ENCODE peak calls at places on chromosomes 3 and 15, in seven cellular contexts. One of them, this sample, is unnamed.

GRCh38 chr3:172256101-172256687 is 192.1 kb downstream of the GHSR start:
- DNase-seq in nephron progenitor cell: no peak
- DNase-seq in endothelial cell: no peak
- DNase-seq in CD4-positive, alpha-beta T cell: no peak
- DNase-seq in RWPE2: no peak
- DNase-seq in uterus: peak; percentile 65
- DNase-seq in heart left ventricle: peak; percentile 35
- DNase-seq in this sample: no peak

GRCh38 chr15:49627407-49627877 is 6.6 kb downstream of the DTWD1 start:
- DNase-seq in endothelial cell: no peak
- DNase-seq in uterus: no peak
- DNase-seq in heart left ventricle: no peak
- DNase-seq in CD4-positive, alpha-beta T cell: no peak
- DNase-seq in RWPE2: no peak
- DNase-seq in nephron progenitor cell: no peak
- DNase-seq in this sample: no peak

GRCh38 chr3:194671511-194671899 is 486 bp downstream of the LSG1 start:
- DNase-seq in RWPE2: no peak
- DNase-seq in uterus: no peak
- DNase-seq in nephron progenitor cell: no peak
- DNase-seq in CD4-positive, alpha-beta T cell: no peak
- DNase-seq in endothelial cell: no peak
- DNase-seq in heart left ventricle: no peak
- DNase-seq in this sample: no peak

GRCh38 chr3:164818318-164818717 is 260.0 kb downstream of the SI start:
- DNase-seq in endothelial cell: no peak
- DNase-seq in nephron progenitor cell: no peak
- DNase-seq in uterus: no peak
- DNase-seq in RWPE2: no peak
- DNase-seq in CD4-positive, alpha-beta T cell: no peak
- DNase-seq in heart left ventricle: no peak
- DNase-seq in this sample: peak; percentile 68

GRCh38 chr3:143314291-143315093 is 194.9 kb downstream of the CHST2 start:
- DNase-seq in endothelial cell: no peak
- DNase-seq in nephron progenitor cell: no peak
- DNase-seq in CD4-positive, alpha-beta T cell: no peak
- DNase-seq in RWPE2: no peak
- DNase-seq in heart left ventricle: no peak
- DNase-seq in uterus: no peak
- DNase-seq in this sample: no peak

GRCh38 chr3:101072299-101072698 is 79.1 kb upstream of the ABI3BP start:
- DNase-seq in RWPE2: no peak
- DNase-seq in CD4-positive, alpha-beta T cell: no peak
- DNase-seq in endothelial cell: no peak
- DNase-seq in heart left ventricle: no peak
- DNase-seq in nephron progenitor cell: no peak
- DNase-seq in uterus: no peak
- DNase-seq in this sample: no peak

GRCh38 chr3:12175844-12176453 is 17.2 kb upstream of the TIMP4 start:
- DNase-seq in heart left ventricle: peak; percentile 56
- DNase-seq in uterus: peak; percentile 67
- DNase-seq in endothelial cell: peak; percentile 71
- DNase-seq in RWPE2: no peak
- DNase-seq in CD4-positive, alpha-beta T cell: no peak
- DNase-seq in nephron progenitor cell: peak; percentile 74
- DNase-seq in this sample: peak; percentile 83

GRCh38 chr3:55333041-55333440 is 154.1 kb downstream of the WNT5A start:
- DNase-seq in heart left ventricle: no peak
- DNase-seq in RWPE2: no peak
- DNase-seq in nephron progenitor cell: no peak
- DNase-seq in uterus: no peak
- DNase-seq in endothelial cell: no peak
- DNase-seq in CD4-positive, alpha-beta T cell: no peak
- DNase-seq in this sample: no peak

GRCh38 chr15:60005352-60006202 is 1.5 kb downstream of the FOXB1 start:
- DNase-seq in RWPE2: no peak
- DNase-seq in uterus: no peak
- DNase-seq in nephron progenitor cell: peak; percentile 61
- DNase-seq in heart left ventricle: no peak
- DNase-seq in endothelial cell: peak; percentile 30
- DNase-seq in CD4-positive, alpha-beta T cell: no peak
- DNase-seq in this sample: peak; percentile 73

GRCh38 chr15:29842290-29842689 is 20.0 kb upstream of the TJP1 start:
- DNase-seq in CD4-positive, alpha-beta T cell: no peak
- DNase-seq in heart left ventricle: no peak
- DNase-seq in uterus: no peak
- DNase-seq in RWPE2: no peak
- DNase-seq in nephron progenitor cell: no peak
- DNase-seq in endothelial cell: no peak
- DNase-seq in this sample: no peak

GRCh38 chr15:88419830-88420229 is 47.4 kb downstream of the MRPL46 start:
- DNase-seq in heart left ventricle: no peak
- DNase-seq in CD4-positive, alpha-beta T cell: no peak
- DNase-seq in endothelial cell: no peak
- DNase-seq in RWPE2: no peak
- DNase-seq in nephron progenitor cell: no peak
- DNase-seq in uterus: no peak
- DNase-seq in this sample: no peak

GRCh38 chr15:92886229-92886628 is 13.9 kb upstream of the CHD2 start:
- DNase-seq in endothelial cell: no peak
- DNase-seq in uterus: no peak
- DNase-seq in heart left ventricle: no peak
- DNase-seq in CD4-positive, alpha-beta T cell: no peak
- DNase-seq in RWPE2: no peak
- DNase-seq in nephron progenitor cell: no peak
- DNase-seq in this sample: no peak

GRCh38 chr3:119098620-119099222 is 47.2 kb upstream of the TEX55 start:
- DNase-seq in nephron progenitor cell: peak; percentile 7
- DNase-seq in endothelial cell: peak; percentile 33
- DNase-seq in CD4-positive, alpha-beta T cell: no peak
- DNase-seq in RWPE2: no peak
- DNase-seq in uterus: no peak
- DNase-seq in heart left ventricle: no peak
- DNase-seq in this sample: no peak

GRCh38 chr3:40097507-40098117 is 211.9 kb upstream of the EIF1B start:
- DNase-seq in nephron progenitor cell: no peak
- DNase-seq in RWPE2: no peak
- DNase-seq in heart left ventricle: no peak
- DNase-seq in endothelial cell: no peak
- DNase-seq in uterus: no peak
- DNase-seq in CD4-positive, alpha-beta T cell: no peak
- DNase-seq in this sample: no peak

GRCh38 chr15:91104111-91104510 is 4.1 kb downstream of the SV2B start:
- DNase-seq in RWPE2: no peak
- DNase-seq in CD4-positive, alpha-beta T cell: no peak
- DNase-seq in heart left ventricle: peak; percentile 77
- DNase-seq in endothelial cell: no peak
- DNase-seq in nephron progenitor cell: no peak
- DNase-seq in uterus: no peak
- DNase-seq in this sample: no peak

GRCh38 chr15:34754674-34755418 is at the start of gene GJD2:
- DNase-seq in CD4-positive, alpha-beta T cell: no peak
- DNase-seq in heart left ventricle: no peak
- DNase-seq in RWPE2: no peak
- DNase-seq in endothelial cell: peak; percentile 11
- DNase-seq in uterus: no peak
- DNase-seq in nephron progenitor cell: peak; percentile 64
- DNase-seq in this sample: no peak

GRCh38 chr3:136860541-136860940 is 1.5 kb upstream of the NCK1 start:
- DNase-seq in uterus: no peak
- DNase-seq in nephron progenitor cell: peak; percentile 18
- DNase-seq in RWPE2: no peak
- DNase-seq in CD4-positive, alpha-beta T cell: no peak
- DNase-seq in endothelial cell: no peak
- DNase-seq in heart left ventricle: no peak
- DNase-seq in this sample: no peak

GRCh38 chr3:125202197-125202596 is 10.4 kb downstream of the SLC12A8 start:
- DNase-seq in CD4-positive, alpha-beta T cell: no peak
- DNase-seq in nephron progenitor cell: no peak
- DNase-seq in uterus: no peak
- DNase-seq in heart left ventricle: no peak
- DNase-seq in endothelial cell: no peak
- DNase-seq in RWPE2: no peak
- DNase-seq in this sample: no peak
- TF ChIP-seq CTCF in CD4-positive, alpha-beta T cell: no peak
- TF ChIP-seq CTCF in nephron progenitor cell: no peak
- TF ChIP-seq CTCF in uterus: no peak
- TF ChIP-seq CTCF in heart left ventricle: no peak
- TF ChIP-seq CTCF in endothelial cell: no peak
- TF ChIP-seq CTCF in RWPE2: peak; percentile 30
- TF ChIP-seq CTCF in this sample: peak; percentile 25

DNA sequence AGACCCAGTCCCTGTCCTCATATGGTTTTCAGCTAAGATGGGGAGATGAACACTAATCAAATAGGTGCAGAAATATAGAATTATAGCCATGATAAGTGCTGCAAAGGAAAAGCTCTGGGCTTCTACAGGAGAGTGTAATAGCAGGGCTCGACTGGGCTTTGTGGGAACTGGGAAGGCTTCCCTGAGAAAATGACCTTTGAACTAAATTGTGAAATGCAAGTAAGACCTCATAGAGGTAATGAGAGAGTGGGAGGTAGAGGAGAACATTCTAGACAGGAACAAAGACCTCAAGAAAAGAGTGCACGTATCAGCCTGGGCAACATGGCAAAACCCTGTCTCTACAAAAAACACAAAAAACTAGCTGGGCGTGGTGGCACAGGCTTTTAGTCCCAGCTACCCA is 231.6 kb downstream of the ABHD5 start:
- DNase-seq in endothelial cell: no peak
- DNase-seq in RWPE2: no peak
- DNase-seq in uterus: no peak
- DNase-seq in CD4-positive, alpha-beta T cell: no peak
- DNase-seq in heart left ventricle: no peak
- DNase-seq in nephron progenitor cell: no peak
- DNase-seq in this sample: no peak
- TF ChIP-seq CTCF in endothelial cell: no peak
- TF ChIP-seq CTCF in RWPE2: no peak
- TF ChIP-seq CTCF in uterus: no peak
- TF ChIP-seq CTCF in CD4-positive, alpha-beta T cell: no peak
- TF ChIP-seq CTCF in heart left ventricle: no peak
- TF ChIP-seq CTCF in nephron progenitor cell: no peak
- TF ChIP-seq CTCF in this sample: no peak

GRCh38 chr15:36278219-36278618 is 301.2 kb upstream of the CDIN1 start:
- DNase-seq in CD4-positive, alpha-beta T cell: no peak
- DNase-seq in uterus: no peak
- DNase-seq in nephron progenitor cell: no peak
- DNase-seq in endothelial cell: no peak
- DNase-seq in heart left ventricle: no peak
- DNase-seq in RWPE2: no peak
- DNase-seq in this sample: no peak
- TF ChIP-seq CTCF in CD4-positive, alpha-beta T cell: no peak
- TF ChIP-seq CTCF in uterus: no peak
- TF ChIP-seq CTCF in nephron progenitor cell: no peak
- TF ChIP-seq CTCF in endothelial cell: no peak
- TF ChIP-seq CTCF in heart left ventricle: no peak
- TF ChIP-seq CTCF in RWPE2: peak; percentile 10
- TF ChIP-seq CTCF in this sample: no peak

GRCh38 chr15:41411441-41411840 is 5.5 kb upstream of the RTF1 start:
- DNase-seq in nephron progenitor cell: no peak
- DNase-seq in heart left ventricle: no peak
- DNase-seq in endothelial cell: no peak
- DNase-seq in RWPE2: no peak
- DNase-seq in uterus: no peak
- DNase-seq in CD4-positive, alpha-beta T cell: no peak
- DNase-seq in this sample: no peak
- TF ChIP-seq CTCF in nephron progenitor cell: no peak
- TF ChIP-seq CTCF in heart left ventricle: no peak
- TF ChIP-seq CTCF in endothelial cell: no peak
- TF ChIP-seq CTCF in RWPE2: no peak
- TF ChIP-seq CTCF in uterus: no peak
- TF ChIP-seq CTCF in CD4-positive, alpha-beta T cell: no peak
- TF ChIP-seq CTCF in this sample: no peak

GRCh38 chr3:81760924-81761903 is at the start of gene GBE1:
- DNase-seq in endothelial cell: peak; percentile 89
- DNase-seq in nephron progenitor cell: peak; percentile 90
- DNase-seq in uterus: peak; percentile 89
- DNase-seq in heart left ventricle: peak; percentile 93
- DNase-seq in RWPE2: peak; percentile 96
- DNase-seq in CD4-positive, alpha-beta T cell: peak; percentile 85
- DNase-seq in this sample: peak; percentile 99
- TF ChIP-seq CTCF in endothelial cell: no peak
- TF ChIP-seq CTCF in nephron progenitor cell: no peak
- TF ChIP-seq CTCF in uterus: no peak
- TF ChIP-seq CTCF in heart left ventricle: peak; percentile 64
- TF ChIP-seq CTCF in RWPE2: peak; percentile 67
- TF ChIP-seq CTCF in CD4-positive, alpha-beta T cell: no peak
- TF ChIP-seq CTCF in this sample: no peak

GRCh38 chr3:98339031-98339430 is 14.6 kb upstream of the OR5K4 start:
- DNase-seq in endothelial cell: no peak
- DNase-seq in nephron progenitor cell: no peak
- DNase-seq in RWPE2: no peak
- DNase-seq in uterus: no peak
- DNase-seq in CD4-positive, alpha-beta T cell: no peak
- DNase-seq in heart left ventricle: no peak
- DNase-seq in this sample: no peak

GRCh38 chr3:98341758-98342157 is 11.9 kb upstream of the OR5K4 start:
- DNase-seq in heart left ventricle: no peak
- DNase-seq in uterus: no peak
- DNase-seq in nephron progenitor cell: no peak
- DNase-seq in endothelial cell: no peak
- DNase-seq in CD4-positive, alpha-beta T cell: no peak
- DNase-seq in RWPE2: no peak
- DNase-seq in this sample: no peak

DNA sequence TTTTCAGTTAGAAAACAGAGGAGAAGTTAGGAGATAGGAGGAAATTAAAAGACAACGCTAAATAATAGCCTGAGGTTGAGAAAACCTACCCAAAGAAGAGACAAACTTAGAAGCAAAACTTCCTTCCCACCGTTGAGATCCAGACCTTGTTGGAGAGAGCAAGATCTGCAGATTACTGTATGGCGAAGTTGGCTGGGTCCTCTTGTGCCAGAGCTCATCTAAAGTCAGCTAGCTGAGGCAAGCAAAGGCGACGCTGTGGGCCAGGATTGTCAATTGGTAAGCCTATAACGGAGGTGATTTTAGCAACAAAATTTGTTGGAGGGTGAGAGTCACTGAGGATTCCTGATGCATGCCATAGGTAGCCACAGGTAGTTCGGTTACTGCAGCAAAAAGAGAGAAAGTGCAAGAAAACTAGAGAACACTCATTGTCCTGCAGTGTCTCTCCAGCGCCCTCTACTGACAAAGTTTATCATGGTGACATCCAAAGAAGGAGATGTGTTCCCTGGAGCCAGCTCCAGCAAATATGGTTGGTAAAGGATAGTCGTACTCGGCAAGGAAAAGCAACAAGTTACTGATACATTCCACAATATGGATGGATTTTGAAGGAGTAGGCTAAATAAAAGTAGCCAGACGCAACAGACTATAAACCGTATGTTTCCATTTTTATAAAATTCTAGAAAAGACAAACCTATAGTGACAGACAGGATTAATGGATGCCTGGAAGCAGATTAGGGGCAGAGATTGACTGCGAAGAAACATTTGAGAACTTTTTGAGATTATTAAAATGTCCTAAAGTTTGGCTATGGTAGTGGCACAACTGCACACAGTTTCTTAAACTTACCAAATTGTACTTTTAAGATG is 9.8 kb upstream of the OR5K4 start:
- DNase-seq in CD4-positive, alpha-beta T cell: no peak
- DNase-seq in RWPE2: no peak
- DNase-seq in endothelial cell: peak; percentile 66
- DNase-seq in heart left ventricle: no peak
- DNase-seq in nephron progenitor cell: peak; percentile 53
- DNase-seq in uterus: no peak
- DNase-seq in this sample: no peak
- TF ChIP-seq CTCF in CD4-positive, alpha-beta T cell: peak; percentile 52
- TF ChIP-seq CTCF in RWPE2: peak; percentile 55
- TF ChIP-seq CTCF in endothelial cell: peak; percentile 77
- TF ChIP-seq CTCF in heart left ventricle: no peak
- TF ChIP-seq CTCF in nephron progenitor cell: peak; percentile 75
- TF ChIP-seq CTCF in uterus: no peak
- TF ChIP-seq CTCF in this sample: no peak